ENCODE peak calls at places on chromosomes 6 and 20, in six cellular contexts. U is GM12864, P is endothelial cell, T is AG09309, A is heart left ventricle, W is esophagus squamous epithelium. I is an unnamed sample.

GRCh38 chr6:152636675-152637421 is at the start of gene SYNE1:
- DNase-seq in W (no peak), T (no peak), P (peak; percentile 21), U (no peak), A (peak; percentile 41), I (no peak)

GRCh38 chr20:57066126-57066900 is 200.1 kb downstream of the BMP7 start:
- DNase-seq in T (no peak), A (no peak), U (no peak), W (no peak), P (no peak), I (no peak)

GRCh38 chr6:140441256-140441655 is 1066.8 kb upstream of the CITED2 start:
- DNase-seq in T (no peak), W (no peak), U (no peak), P (peak; percentile 52), A (peak; percentile 73), I (peak; percentile 23)

GRCh38 chr6:158755636-158756035 is 63.5 kb downstream of the EZR start:
- DNase-seq in P (no peak), W (no peak), A (no peak), T (no peak), U (no peak), I (no peak)

GRCh38 chr20:61560361-61560853 is 308.3 kb downstream of the CDH4 start:
- DNase-seq in W (no peak), U (no peak), T (peak; percentile 59), P (no peak), A (no peak), I (peak; percentile 10)

GRCh38 chr6:75505426-75505825 is 11.8 kb upstream of the FILIP1 start:
- DNase-seq in T (no peak), A (no peak), P (no peak), U (no peak), W (no peak), I (no peak)

GRCh38 chr6:138377042-138377441 is 663 bp upstream of the SMIM28 start:
- DNase-seq in T (no peak), P (no peak), U (no peak), W (no peak), A (no peak), I (no peak)

GRCh38 chr6:43926644-43927524 is 156.9 kb downstream of the VEGFA start:
- DNase-seq in U (no peak), P (no peak), W (no peak), T (peak; percentile 93), A (no peak), I (peak; percentile 86)

GRCh38 chr20:63553251-63553932 is 567 bp upstream of the FNDC11 start:
- DNase-seq in A (peak; percentile 84), T (no peak), W (peak; percentile 52), P (peak; percentile 94), U (peak; percentile 55), I (no peak)

GRCh38 chr6:56996401-56996800 is 41.5 kb downstream of the BEND6 start:
- DNase-seq in P (no peak), W (no peak), A (no peak), U (no peak), T (no peak), I (no peak)

DNA sequence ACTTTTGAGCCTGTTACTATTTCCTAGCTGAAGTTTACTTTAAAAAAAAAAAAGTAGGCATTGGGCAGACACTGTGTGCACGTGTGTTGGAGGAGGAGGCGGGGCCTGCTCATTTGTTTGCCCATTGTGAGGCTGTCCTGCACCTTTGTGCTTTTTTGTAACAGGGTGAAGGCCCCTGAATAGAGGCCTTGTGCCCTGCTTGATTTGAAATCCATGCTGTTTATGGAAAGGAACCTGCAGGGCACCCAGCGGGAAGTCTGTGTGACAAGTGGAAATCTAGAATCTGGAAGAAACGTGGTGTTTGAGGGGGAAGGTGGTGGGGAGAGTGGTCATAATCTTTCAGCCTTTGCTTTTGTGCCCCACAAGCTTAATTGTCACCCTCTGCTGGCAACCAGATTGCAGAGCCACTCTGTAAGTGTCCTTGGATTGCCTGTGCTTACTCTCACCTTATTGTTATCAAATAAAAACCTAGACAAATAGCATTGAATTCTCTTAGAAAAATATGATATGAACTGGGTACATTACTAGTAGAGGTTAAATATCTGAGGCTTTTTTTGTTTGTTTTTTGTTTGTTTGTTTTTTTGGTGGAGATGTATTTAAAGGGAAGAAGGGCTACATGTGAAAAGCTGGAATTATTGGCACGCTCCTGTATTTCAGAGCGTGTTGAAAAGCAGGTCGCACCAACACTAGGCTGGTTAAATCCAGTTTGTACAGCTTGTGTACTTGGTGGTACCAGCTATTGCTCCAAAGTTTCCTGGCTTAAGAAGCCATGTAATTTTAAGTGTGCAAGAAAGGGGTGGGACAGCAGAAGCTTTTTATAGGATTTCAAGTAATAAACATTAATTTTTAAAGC is 156.2 kb downstream of the ARID1B start:
- DNase-seq in T (no peak), A (no peak), U (no peak), W (no peak), P (no peak), I (peak; percentile 79)
- TF ChIP-seq CTCF in T (no peak), A (no peak), U (peak; percentile 10), W (no peak), P (no peak), I (peak; percentile 40)

GRCh38 chr6:117167520-117168271 is 97.7 kb upstream of the VGLL2 start:
- DNase-seq in T (no peak), W (no peak), A (no peak), P (no peak), U (no peak), I (no peak)
- TF ChIP-seq CTCF in T (no peak), W (no peak), A (no peak), P (no peak), U (peak; percentile 24), I (no peak)

GRCh38 chr6:135165031-135165430 is 16.1 kb upstream of the MYB start:
- DNase-seq in W (no peak), T (no peak), P (no peak), A (no peak), U (no peak), I (no peak)

GRCh38 chr6:135161411-135161810 is 19.7 kb upstream of the MYB start:
- DNase-seq in T (no peak), U (no peak), W (no peak), A (no peak), P (no peak), I (no peak)

GRCh38 chr6:135163440-135163738 is 17.7 kb upstream of the MYB start:
- DNase-seq in U (no peak), P (no peak), T (no peak), W (no peak), A (no peak), I (no peak)

GRCh38 chr6:135161996-135162395 is 19.1 kb upstream of the MYB start:
- DNase-seq in P (no peak), W (no peak), T (no peak), A (no peak), U (no peak), I (no peak)

DNA sequence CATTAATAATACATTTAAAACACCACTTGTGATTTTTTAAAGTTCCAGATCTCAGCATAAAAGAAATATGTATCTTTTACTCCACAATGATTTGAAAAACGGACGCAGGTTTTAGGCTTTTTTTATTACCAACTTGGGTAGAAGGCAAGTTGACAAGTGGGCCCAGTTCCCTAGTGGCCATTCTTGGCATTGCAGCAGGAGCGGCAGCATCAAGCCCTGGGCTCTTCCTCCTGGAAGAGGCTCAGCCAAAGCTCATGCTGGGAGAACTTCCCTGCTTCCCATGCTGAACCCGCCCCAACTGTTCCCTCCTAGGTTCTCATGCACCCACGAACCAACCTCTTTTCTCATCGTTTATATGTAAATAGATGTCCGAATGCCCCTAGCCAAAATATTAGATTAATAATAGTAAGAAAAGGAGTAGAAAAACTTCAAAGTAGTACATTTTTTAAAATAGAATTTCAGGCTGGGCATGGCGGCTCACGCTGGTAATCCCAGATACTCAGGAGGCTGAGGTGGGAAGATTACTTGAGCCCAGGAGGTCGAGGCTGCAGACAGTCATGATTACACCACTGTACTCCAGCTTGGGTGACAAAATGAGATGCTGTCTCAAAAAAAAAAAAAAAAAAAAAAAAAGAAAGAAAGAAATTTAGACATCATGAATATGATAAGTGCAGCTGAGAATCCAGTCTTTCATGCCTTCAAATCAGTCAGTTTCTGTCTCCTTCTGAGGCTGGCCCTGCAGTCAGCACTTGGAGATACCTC is 18.2 kb upstream of the MYB start:
- DNase-seq in P (peak; percentile 68), T (no peak), W (no peak), U (no peak), A (no peak), I (no peak)
- TF ChIP-seq CTCF in P (peak; percentile 97), T (peak; percentile 71), W (peak; percentile 23), U (peak; percentile 96), A (peak; percentile 38), I (peak; percentile 32)

DNA sequence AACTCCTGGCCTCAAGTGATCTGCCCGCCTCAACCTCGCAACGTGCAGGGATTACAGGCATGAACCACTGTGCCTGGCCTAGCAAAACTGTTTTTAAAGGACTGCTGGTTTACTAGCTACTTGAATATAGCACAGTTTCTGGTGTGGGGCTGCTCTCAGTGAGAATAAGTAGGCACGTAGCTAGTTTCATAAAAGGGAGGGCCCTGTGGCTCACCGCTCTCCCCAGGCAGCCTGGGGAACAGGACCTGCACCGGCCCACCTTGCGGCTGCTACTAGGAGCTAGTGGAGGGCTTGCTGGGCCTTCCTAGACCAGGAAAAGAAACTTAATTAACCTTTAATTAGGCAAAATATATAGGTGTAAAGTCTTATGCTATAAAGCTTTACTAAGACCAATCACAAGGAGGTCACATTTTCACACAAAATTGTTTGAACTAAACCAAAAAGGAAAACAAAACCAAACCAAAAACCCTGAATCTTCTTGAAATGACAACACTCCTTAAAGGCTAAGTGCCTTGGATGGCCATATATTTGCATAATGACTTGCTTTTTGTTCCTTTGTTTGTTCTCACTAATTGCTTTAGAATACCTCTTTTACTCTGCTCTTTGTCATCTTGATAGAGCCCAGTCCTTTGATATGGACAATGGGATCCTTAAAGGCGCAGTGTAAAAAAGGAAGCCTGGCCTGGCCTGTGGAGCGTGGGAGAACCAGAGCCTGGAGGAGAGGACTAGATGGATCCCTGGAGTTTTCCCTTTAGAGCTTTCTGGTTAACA is 69.5 kb upstream of the SAMD5 start:
- DNase-seq in P (no peak), T (no peak), A (no peak), U (no peak), W (no peak), I (no peak)
- TF ChIP-seq CTCF in P (no peak), T (no peak), A (no peak), U (no peak), W (no peak), I (no peak)

GRCh38 chr6:156618600-156619205 is 158.5 kb upstream of the ARID1B start:
- DNase-seq in P (no peak), A (no peak), W (no peak), T (no peak), U (no peak), I (no peak)
- TF ChIP-seq CTCF in P (no peak), A (no peak), W (no peak), T (no peak), U (peak; percentile 19), I (no peak)

DNA sequence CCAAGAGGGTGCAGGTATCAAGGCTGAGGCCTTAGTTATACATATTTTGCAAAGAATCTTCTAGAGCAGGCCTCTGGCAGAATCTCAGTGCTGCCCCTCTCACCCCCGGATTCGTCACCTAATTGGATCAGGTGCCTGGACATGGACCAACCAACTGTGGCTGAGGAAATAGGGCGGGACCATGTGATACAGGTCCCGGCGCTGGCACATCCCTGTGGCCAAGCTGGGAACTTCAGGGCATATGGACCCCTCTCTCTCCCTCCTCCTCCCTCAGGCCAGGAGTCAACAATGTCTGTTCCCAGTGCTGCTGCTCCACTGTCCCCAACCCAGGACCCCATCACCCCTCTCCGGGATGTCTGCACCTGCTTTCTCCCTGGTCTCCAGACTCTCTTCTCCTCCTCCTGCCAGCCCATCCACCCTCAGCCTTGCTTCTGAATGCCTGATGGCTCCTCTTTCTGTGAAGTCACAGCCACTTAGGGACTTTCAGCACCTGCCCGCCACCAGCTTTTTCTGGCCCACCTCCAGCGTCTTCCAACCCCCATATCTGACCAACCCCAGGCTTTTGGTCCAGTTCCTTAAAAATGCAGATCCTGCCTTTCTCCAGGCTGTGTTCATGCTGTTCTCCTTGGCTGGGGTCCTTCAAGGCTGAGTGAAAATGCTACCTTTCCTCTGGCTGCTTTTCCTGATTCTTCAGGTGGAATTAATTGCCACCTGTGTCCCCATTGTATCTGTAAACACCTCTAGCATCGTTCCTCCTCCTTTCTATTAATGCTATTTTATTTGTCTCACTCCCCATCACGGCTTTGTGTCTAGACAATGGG is 19.0 kb upstream of the MLN start:
- DNase-seq in P (peak; percentile 35), U (no peak), A (no peak), W (no peak), T (no peak), I (no peak)
- TF ChIP-seq CTCF in P (peak; percentile 34), U (peak; percentile 41), A (no peak), W (no peak), T (peak; percentile 32), I (no peak)